ENCODE peak calls at places on chromosomes 6 and 20, in seven cellular contexts. U is fibroblast of the aortic adventitia, Y is HFFc6, M is cardiac fibroblast, B is neural crest cell, D is epithelial cell of esophagus, H is epithelial cell of proximal tubule. V is an unnamed sample.

GRCh38 chr20:39880890-39881289 is 808.1 kb downstream of the MAFB start:
- DNase-seq in H (no peak), M (peak; percentile 32), D (peak; percentile 87), U (peak; percentile 43), Y (peak; percentile 38), B (no peak), V (no peak)

GRCh38 chr6:42041131-42042055 is 8.9 kb upstream of the TAF8 start:
- DNase-seq in U (peak; percentile 27), M (peak; percentile 41), H (no peak), B (no peak), D (no peak), Y (no peak), V (no peak)

GRCh38 chr20:4581838-4582237 is 139.9 kb upstream of the PRND start:
- DNase-seq in M (no peak), H (no peak), Y (no peak), D (no peak), U (no peak), B (no peak), V (no peak)

GRCh38 chr6:91273729-91274128 is 686.9 kb upstream of the MAP3K7 start:
- DNase-seq in D (no peak), M (no peak), H (no peak), Y (no peak), B (no peak), U (no peak), V (no peak)

GRCh38 chr6:28585335-28585734 is 59.7 kb downstream of the GPX5 start:
- DNase-seq in Y (peak; percentile 68), B (no peak), U (no peak), H (no peak), D (peak; percentile 83), M (peak; percentile 81), V (no peak)

GRCh38 chr20:63889241-63890200 is 5.4 kb upstream of the DNAJC5 start:
- DNase-seq in M (peak; percentile 30), Y (no peak), H (no peak), D (peak; percentile 94), B (no peak), U (no peak), V (no peak)

GRCh38 chr6:144055121-144055931 is 40.0 kb downstream of the SF3B5 start:
- DNase-seq in D (no peak), B (no peak), M (no peak), U (no peak), H (no peak), Y (no peak), V (no peak)

GRCh38 chr6:151229401-151230276 is 10.1 kb upstream of the AKAP12 start:
- DNase-seq in B (no peak), Y (no peak), D (no peak), H (no peak), M (no peak), U (no peak), V (no peak)

GRCh38 chr6:94254689-94255088 is 835.3 kb upstream of the EPHA7 start:
- DNase-seq in M (no peak), B (no peak), D (peak; percentile 34), U (no peak), H (no peak), Y (no peak), V (no peak)

GRCh38 chr20:31836853-31837608 is 8.4 kb downstream of the FOXS1 start:
- DNase-seq in D (no peak), M (peak; percentile 48), H (no peak), B (no peak), Y (no peak), U (no peak), V (no peak)

GRCh38 chr6:37668251-37668650 is 29.4 kb downstream of the MDGA1 start:
- DNase-seq in D (peak; percentile 73), B (no peak), U (no peak), H (no peak), M (peak; percentile 38), Y (peak; percentile 20), V (no peak)

GRCh38 chr6:73131706-73132105 is 93.6 kb downstream of the KHDC1L start:
- DNase-seq in M (peak; percentile 6), U (peak; percentile 24), Y (peak; percentile 22), H (no peak), B (no peak), D (peak; percentile 27), V (no peak)

GRCh38 chr20:3449319-3449718 is 21.5 kb upstream of the ATRN start:
- DNase-seq in D (no peak), Y (no peak), M (no peak), B (no peak), U (no peak), H (no peak), V (no peak)

GRCh38 chr20:51091564-51092195 is 68.8 kb upstream of the KCNG1 start:
- DNase-seq in D (no peak), M (no peak), H (no peak), Y (no peak), B (no peak), U (no peak), V (no peak)

GRCh38 chr6:151160869-151161268 is 78.9 kb upstream of the AKAP12 start:
- DNase-seq in Y (no peak), D (peak; percentile 51), M (no peak), U (no peak), B (no peak), H (peak; percentile 66), V (no peak)

GRCh38 chr20:35575958-35576357 is 34.1 kb downstream of the ERGIC3 start:
- DNase-seq in Y (no peak), D (peak; percentile 89), B (no peak), M (no peak), U (no peak), H (no peak), V (no peak)

GRCh38 chr6:33288141-33288941 is 698 bp downstream of the WDR46 start:
- DNase-seq in M (no peak), U (no peak), D (no peak), Y (no peak), H (no peak), B (no peak), V (no peak)

DNA sequence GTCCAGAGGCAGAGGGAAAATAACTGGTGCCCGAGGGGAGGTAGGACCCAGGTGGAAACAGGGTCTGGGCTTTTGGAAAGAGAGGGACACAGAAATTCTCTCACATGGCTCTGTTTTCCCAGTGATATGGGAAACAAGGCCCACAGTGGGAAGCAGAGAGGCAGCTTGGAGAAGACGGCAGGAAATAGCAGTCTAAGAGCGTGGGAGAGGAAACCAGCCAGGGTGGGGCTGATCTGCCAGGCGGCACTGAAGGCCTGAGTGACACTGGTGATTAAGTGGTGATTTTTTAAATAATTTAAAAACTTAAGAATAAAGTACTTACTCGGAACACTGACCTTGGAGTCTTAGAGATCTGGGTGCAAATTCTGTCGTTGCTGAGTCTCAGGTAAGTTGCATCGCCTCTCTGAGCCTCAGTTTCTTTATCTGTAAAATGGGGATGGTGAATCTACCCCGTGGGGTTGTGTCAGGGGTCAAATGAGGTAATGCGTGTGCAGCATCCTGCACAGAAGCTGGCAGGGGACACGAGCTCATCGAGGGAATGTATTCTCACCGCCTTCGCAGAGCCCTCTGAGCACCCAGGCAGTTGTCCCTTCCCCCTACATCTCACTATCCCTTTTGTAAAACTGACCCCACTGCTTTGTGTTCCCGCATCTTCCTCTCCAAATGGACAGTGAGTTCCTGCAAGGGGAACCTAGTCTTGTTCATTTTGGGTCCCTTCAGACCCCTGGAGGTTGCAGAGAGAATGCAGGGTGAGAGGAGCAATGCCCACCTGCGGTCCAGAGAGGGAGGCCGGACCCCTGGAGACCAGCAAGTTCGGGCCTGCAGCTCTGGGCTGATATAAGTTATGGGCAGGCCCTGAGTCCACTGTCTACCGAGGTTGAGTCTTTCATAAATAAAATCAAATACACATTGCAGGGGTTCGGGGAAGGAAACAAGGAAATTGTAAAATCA is 228.6 kb upstream of the PMEPA1 start:
- DNase-seq in B (no peak), H (no peak), M (no peak), Y (no peak), U (no peak), D (no peak), V (no peak)
- TF ChIP-seq CTCF in B (no peak), H (no peak), M (no peak), Y (peak; percentile 19), U (no peak), D (no peak), V (no peak)

GRCh38 chr20:45294659-45295058 is 12.0 kb upstream of the RBPJL start:
- DNase-seq in U (no peak), D (no peak), H (no peak), Y (no peak), M (no peak), B (no peak), V (no peak)

GRCh38 chr20:45293041-45294002 is 13.3 kb upstream of the RBPJL start:
- DNase-seq in U (peak; percentile 61), Y (peak; percentile 41), H (no peak), M (peak; percentile 73), D (peak; percentile 60), B (peak; percentile 94), V (peak; percentile 95)

GRCh38 chr20:45291526-45291925 is 15.1 kb upstream of the RBPJL start:
- DNase-seq in D (no peak), H (no peak), B (no peak), M (no peak), U (no peak), Y (no peak), V (no peak)

GRCh38 chr20:45292343-45292742 is 14.3 kb upstream of the RBPJL start:
- DNase-seq in Y (no peak), U (no peak), H (no peak), M (no peak), B (no peak), D (no peak), V (no peak)

DNA sequence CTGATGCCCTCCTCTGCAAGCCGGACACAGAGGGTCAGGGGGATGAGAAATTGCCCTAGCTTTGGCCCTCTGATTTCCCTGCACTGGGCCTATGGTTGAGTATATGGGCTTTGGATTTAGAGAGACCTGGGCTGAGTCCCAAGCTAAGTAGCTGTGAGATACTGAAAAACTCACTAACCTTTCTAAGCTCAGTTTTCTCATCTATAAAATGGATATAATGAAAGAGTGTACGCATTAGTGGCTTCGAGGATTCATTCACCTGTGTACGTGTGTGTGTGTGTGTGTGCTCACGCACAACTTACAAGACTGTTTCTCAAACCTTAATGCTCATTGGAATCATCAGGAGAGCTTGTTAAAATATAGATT is 12.7 kb upstream of the RBPJL start:
- DNase-seq in B (no peak), H (no peak), U (no peak), Y (no peak), M (no peak), D (no peak), V (no peak)
- TF ChIP-seq CTCF in B (peak; percentile 17), H (no peak), U (no peak), Y (peak; percentile 52), M (no peak), D (no peak), V (no peak)

GRCh38 chr6:25788305-25788922 is 33.9 kb downstream of the SLC17A4 start:
- DNase-seq in M (peak; percentile 71), B (no peak), U (peak; percentile 65), D (peak; percentile 64), Y (peak; percentile 39), H (no peak), V (no peak)
- TF ChIP-seq CTCF in M (peak; percentile 73), B (peak; percentile 55), U (peak; percentile 67), D (peak; percentile 73), Y (peak; percentile 76), H (peak; percentile 83), V (peak; percentile 35)

GRCh38 chr6:16514249-16514648 is 247.0 kb downstream of the ATXN1 start:
- DNase-seq in U (peak; percentile 79), M (peak; percentile 81), Y (peak; percentile 56), D (peak; percentile 45), H (no peak), B (peak; percentile 7), V (no peak)
- TF ChIP-seq CTCF in U (peak; percentile 73), M (peak; percentile 64), Y (peak; percentile 86), D (peak; percentile 58), H (peak; percentile 67), B (peak; percentile 65), V (peak; percentile 68)

GRCh38 chr6:25601797-25602679 is 50.0 kb upstream of the SCGN start:
- DNase-seq in Y (peak; percentile 40), D (peak; percentile 63), B (no peak), M (peak; percentile 77), U (peak; percentile 86), H (peak; percentile 36), V (no peak)
- TF ChIP-seq CTCF in Y (peak; percentile 89), D (peak; percentile 25), B (peak; percentile 91), M (peak; percentile 26), U (peak; percentile 40), H (peak; percentile 45), V (peak; percentile 69)

V was measured in osteocyte.